ENCODE peak calls at places on chromosomes 2 and 18, in nine cellular contexts. U is HL-60; E is K562; S is thoracic aorta; X is CD8-positive, alpha-beta T cell; P is heart left ventricle; B is AG09319; R is ovary; F is fibroblast of pulmonary artery. V is an unnamed sample.
A peak's percentile ranks its signal among the peaks of the same experiment; 100 is the strongest.

GRCh38 chr2:144890828-144891227 is 370.9 kb upstream of the ZEB2 start:
- DNase-seq in B (no peak), U (no peak), P (no peak), S (no peak), F (peak; percentile 68), E (peak; percentile 66), X (no peak), R (no peak), V (no peak)

GRCh38 chr18:34223164-34223892 is 1.4 kb downstream of the NOL4 start:
- DNase-seq in P (peak; percentile 60), S (no peak), U (no peak), F (no peak), X (no peak), B (no peak), R (no peak), E (no peak), V (no peak)

GRCh38 chr18:25992566-25992965 is 97.8 kb downstream of the SS18 start:
- DNase-seq in E (no peak), P (no peak), B (no peak), S (no peak), R (no peak), F (no peak), X (no peak), U (no peak), V (no peak)

GRCh38 chr2:218393750-218394290 is 5.8 kb upstream of the CTDSP1 start:
- DNase-seq in P (no peak), S (no peak), E (peak; percentile 71), B (no peak), F (no peak), R (no peak), U (no peak), X (no peak), V (no peak)

GRCh38 chr2:35220471-35220870 is 1135.1 kb upstream of the CRIM1 start:
- DNase-seq in U (no peak), B (no peak), S (no peak), R (no peak), P (no peak), X (no peak), E (no peak), F (no peak), V (no peak)

GRCh38 chr2:31476511-31477171 is 62.1 kb upstream of the XDH start:
- DNase-seq in S (no peak), X (no peak), R (no peak), B (no peak), E (no peak), U (no peak), P (no peak), F (no peak), V (no peak)

GRCh38 chr2:38581193-38582147 is 21.3 kb downstream of the HNRNPLL start:
- DNase-seq in R (peak; percentile 76), B (peak; percentile 59), S (no peak), F (peak; percentile 89), X (peak; percentile 33), U (no peak), E (peak; percentile 29), P (peak; percentile 66), V (no peak)

GRCh38 chr2:61439241-61440002 is 31.5 kb downstream of the USP34 start:
- DNase-seq in B (no peak), P (peak; percentile 75), R (no peak), X (no peak), F (no peak), E (no peak), S (no peak), U (no peak), V (no peak)

GRCh38 chr2:231167745-231168459 is 30.5 kb upstream of the ARMC9 start:
- DNase-seq in P (no peak), B (no peak), X (no peak), U (no peak), R (no peak), F (peak; percentile 65), S (no peak), E (no peak), V (no peak)

GRCh38 chr2:132477962-132478361 is 61.4 kb downstream of the GPR39 start:
- DNase-seq in X (no peak), B (peak; percentile 64), R (no peak), E (no peak), P (no peak), F (no peak), U (no peak), S (no peak), V (no peak)

GRCh38 chr2:74514368-74515270 is at the start of gene TLX2:
- DNase-seq in U (no peak), P (no peak), X (no peak), R (no peak), F (no peak), S (no peak), B (no peak), E (no peak), V (peak; percentile 74)

GRCh38 chr2:30217644-30218361 is 13.5 kb upstream of the LBH start:
- DNase-seq in F (no peak), P (no peak), R (no peak), S (no peak), X (no peak), U (no peak), E (no peak), B (no peak), V (no peak)

GRCh38 chr2:95342556-95343320 is 45.6 kb downstream of the KCNIP3 start:
- DNase-seq in P (peak; percentile 45), B (no peak), S (no peak), X (no peak), U (no peak), E (no peak), R (peak; percentile 9), F (no peak), V (no peak)

DNA sequence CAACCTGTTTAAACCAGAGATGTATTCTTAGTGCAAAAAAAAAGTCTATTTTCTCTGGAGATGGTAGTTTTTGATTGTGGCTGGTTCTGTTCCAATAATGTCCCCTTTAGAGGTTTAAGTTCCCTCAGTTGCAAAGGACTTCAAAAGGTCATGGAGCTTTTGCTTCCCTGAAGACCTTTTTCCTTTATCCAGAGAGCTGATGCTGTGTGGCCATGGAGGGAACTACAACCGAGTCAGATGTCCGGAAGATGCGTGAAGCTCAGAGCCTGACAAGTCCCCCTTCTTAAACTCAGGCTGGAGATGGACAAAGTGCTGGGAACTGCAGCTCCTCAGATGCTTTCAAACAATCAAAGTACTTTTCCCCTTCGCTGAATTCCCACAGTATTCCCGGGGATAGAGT is 176.1 kb downstream of the TMEM18 start:
- DNase-seq in P (no peak), U (no peak), X (no peak), R (no peak), F (no peak), S (no peak), E (peak; percentile 24), B (no peak), V (no peak)
- TF ChIP-seq CTCF in P (no peak), U (no peak), X (no peak), R (no peak), F (no peak), S (peak; percentile 6), E (no peak), B (no peak), V (no peak)

DNA sequence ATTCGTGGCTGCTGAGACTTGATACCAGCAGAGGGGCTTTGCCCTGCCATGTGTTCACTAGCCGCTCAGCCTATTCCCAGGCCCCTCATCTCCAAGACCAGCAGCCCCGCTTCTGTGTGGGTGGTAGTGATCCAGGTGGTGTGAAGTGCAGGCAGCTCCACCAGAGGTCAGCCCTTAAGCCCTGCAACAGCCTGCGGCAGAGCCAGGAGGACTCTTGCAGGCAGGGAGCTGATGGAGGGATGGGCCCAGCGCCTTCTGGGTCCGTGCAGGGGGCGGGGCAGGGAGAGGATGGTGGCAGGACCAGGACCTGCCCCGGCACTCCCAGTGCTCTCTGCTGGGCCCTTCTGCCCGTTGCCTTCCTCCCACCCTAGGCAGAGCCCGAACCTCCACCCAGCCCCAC is 162.0 kb downstream of the SH3BP4 start:
- DNase-seq in F (no peak), S (no peak), B (no peak), R (no peak), E (no peak), X (no peak), P (no peak), U (no peak), V (no peak)
- TF ChIP-seq CTCF in F (no peak), S (no peak), B (no peak), R (no peak), E (no peak), X (no peak), P (no peak), U (no peak), V (no peak)

GRCh38 chr2:232981767-232982360 is 31.2 kb downstream of the NGEF start:
- DNase-seq in X (no peak), S (no peak), U (no peak), E (no peak), P (no peak), R (no peak), F (no peak), B (no peak), V (no peak)

GRCh38 chr2:232981356-232981755 is 31.7 kb downstream of the NGEF start:
- DNase-seq in B (no peak), U (no peak), P (no peak), F (no peak), S (no peak), R (no peak), E (no peak), X (no peak), V (no peak)

GRCh38 chr2:232977438-232977971 is 35.6 kb downstream of the NGEF start:
- DNase-seq in X (no peak), U (no peak), P (no peak), S (no peak), E (no peak), R (no peak), B (no peak), F (no peak), V (no peak)

GRCh38 chr2:232980683-232981082 is 32.4 kb downstream of the NGEF start:
- DNase-seq in S (no peak), F (no peak), U (no peak), B (no peak), E (no peak), X (no peak), R (no peak), P (no peak), V (no peak)

GRCh38 chr2:232979871-232980461 is 33.1 kb downstream of the NGEF start:
- DNase-seq in E (no peak), R (no peak), P (no peak), F (peak; percentile 41), X (no peak), U (no peak), B (no peak), S (no peak), V (no peak)
- TF ChIP-seq CTCF in E (no peak), R (no peak), P (no peak), F (peak; percentile 11), X (no peak), U (no peak), B (no peak), S (no peak), V (no peak)

GRCh38 chr2:68901199-68901515 is 30.0 kb upstream of the BMP10 start:
- DNase-seq in X (no peak), P (no peak), F (peak; percentile 60), B (no peak), E (no peak), U (no peak), R (no peak), S (no peak), V (no peak)

GRCh38 chr2:68901561-68901960 is 30.4 kb upstream of the BMP10 start:
- DNase-seq in R (no peak), X (no peak), B (no peak), E (no peak), S (no peak), P (no peak), U (no peak), F (no peak), V (no peak)

GRCh38 chr2:68905116-68905515 is 33.9 kb upstream of the BMP10 start:
- DNase-seq in B (no peak), X (no peak), S (no peak), U (no peak), R (no peak), E (no peak), F (peak; percentile 13), P (no peak), V (no peak)

GRCh38 chr2:68900496-68901198 is 29.4 kb upstream of the BMP10 start:
- DNase-seq in F (peak; percentile 18), B (no peak), U (no peak), E (no peak), S (no peak), R (no peak), P (no peak), X (no peak), V (no peak)
- TF ChIP-seq CTCF in F (peak; percentile 20), B (peak; percentile 10), U (peak; percentile 16), E (no peak), S (no peak), R (no peak), P (no peak), X (no peak), V (no peak)